ENCODE peak calls at places on chromosomes 3 and 15, in six cellular contexts. Z is SK-N-SH, R is AG04450, X is GM23248, Y is heart right ventricle, K is K562. D is an unnamed sample.

GRCh38 chr3:146594843-146595482 is 10.2 kb downstream of the PLSCR5 start:
- DNase-seq in Y (no peak), X (peak; percentile 43), R (no peak), K (no peak), Z (no peak), D (no peak)

GRCh38 chr3:124587053-124587408 is 143.2 kb upstream of the UMPS start:
- DNase-seq in Y (no peak), K (peak; percentile 18), X (no peak), Z (no peak), R (no peak), D (peak; percentile 57)

GRCh38 chr3:65953881-65954733 is 84.6 kb downstream of the MAGI1 start:
- DNase-seq in X (no peak), Y (peak; percentile 26), K (no peak), Z (no peak), R (no peak), D (no peak)

GRCh38 chr3:78496458-78496857 is 1271.3 kb downstream of the ROBO1 start:
- DNase-seq in X (no peak), Y (no peak), K (no peak), R (no peak), Z (no peak), D (no peak)

GRCh38 chr15:72873379-72874233 is 90.0 kb upstream of the ADPGK start:
- DNase-seq in Z (no peak), Y (no peak), X (peak; percentile 4), R (no peak), K (no peak), D (no peak)

GRCh38 chr3:139559541-139559940 is 20.0 kb upstream of the RBP1 start:
- DNase-seq in X (peak; percentile 65), Y (no peak), Z (no peak), R (no peak), K (no peak), D (peak; percentile 42)

GRCh38 chr15:73010154-73011152 is 41.8 kb upstream of the NEO1 start:
- DNase-seq in K (no peak), R (no peak), Z (no peak), X (peak; percentile 43), Y (no peak), D (no peak)

GRCh38 chr15:93029613-93030429 is 59.2 kb downstream of the RGMA start:
- DNase-seq in Y (no peak), K (no peak), R (no peak), Z (no peak), X (peak; percentile 70), D (peak; percentile 16)

GRCh38 chr3:25313286-25313685 is 114.8 kb upstream of the RARB start:
- DNase-seq in X (no peak), Z (no peak), Y (no peak), R (no peak), K (no peak), D (no peak)

GRCh38 chr3:186052096-186052495 is 56.8 kb downstream of the ETV5 start:
- DNase-seq in R (no peak), Z (no peak), X (no peak), K (no peak), Y (no peak), D (no peak)

DNA sequence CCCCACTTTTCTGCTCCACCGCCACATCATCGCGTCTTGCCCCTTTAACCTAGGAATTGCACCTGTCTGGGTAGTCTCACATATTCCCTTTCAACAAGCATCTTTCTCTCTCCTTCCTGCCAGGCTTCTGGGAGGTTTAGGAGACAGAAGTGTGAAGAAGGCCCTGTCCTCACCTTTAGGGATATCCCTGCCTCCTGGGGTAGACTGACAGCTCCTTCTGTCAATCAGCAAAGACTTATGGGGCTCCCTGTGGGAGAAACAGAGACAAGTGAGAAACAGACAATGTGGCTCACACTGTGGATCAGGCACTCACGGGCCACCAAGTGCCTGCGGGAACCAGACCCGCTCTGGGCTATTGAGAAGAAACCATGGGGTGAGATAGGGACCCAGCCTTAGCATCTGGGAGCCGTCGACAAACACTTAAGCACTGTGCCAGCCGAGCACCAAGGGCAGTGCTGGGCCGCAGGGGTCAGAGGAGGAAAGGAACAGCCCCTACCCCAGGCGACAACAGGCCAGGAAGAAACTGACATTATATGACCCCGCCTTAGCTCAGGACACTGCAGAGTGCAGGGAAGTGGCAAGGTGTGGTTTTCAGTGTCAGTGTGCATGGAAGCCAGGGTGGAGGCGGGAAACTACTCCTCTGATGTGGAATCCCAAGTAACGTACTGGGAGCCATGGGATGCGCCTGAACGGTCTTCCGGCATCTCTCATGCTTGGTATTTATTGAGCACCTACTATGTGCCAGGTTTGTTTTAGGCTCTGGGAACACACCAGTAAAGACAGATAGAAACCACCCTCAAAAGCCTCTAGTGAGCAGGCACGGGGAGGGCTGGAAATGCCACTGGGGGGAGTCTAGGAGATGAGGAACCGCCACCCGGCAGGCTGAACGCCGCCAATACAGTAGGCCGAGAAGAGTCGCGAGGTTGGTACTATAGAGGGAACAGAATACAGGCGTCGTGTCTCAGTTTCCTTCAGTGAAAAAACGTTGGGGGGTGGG is 1.8 kb downstream of the EFCC1 start:
- DNase-seq in Y (no peak), X (no peak), R (no peak), Z (no peak), K (no peak), D (no peak)
- H3K4me3 ChIP-seq in Y (peak overlapping the region; percentile 62), X (no peak overlapping the region), R (no peak overlapping the region), Z (no peak overlapping the region), K (no peak overlapping the region), D (no peak overlapping the region)

GRCh38 chr3:134651347-134652041 is 672 bp upstream of the KY start:
- DNase-seq in Y (peak; percentile 67), Z (no peak), K (no peak), X (peak; percentile 53), R (no peak), D (no peak)
- H3K27ac ChIP-seq in Y (peak overlapping the region; percentile 85), Z (peak overlapping the region; percentile 40), K (no peak overlapping the region), X (peak overlapping the region; percentile 40), R (no peak overlapping the region), D (no peak overlapping the region)

DNA sequence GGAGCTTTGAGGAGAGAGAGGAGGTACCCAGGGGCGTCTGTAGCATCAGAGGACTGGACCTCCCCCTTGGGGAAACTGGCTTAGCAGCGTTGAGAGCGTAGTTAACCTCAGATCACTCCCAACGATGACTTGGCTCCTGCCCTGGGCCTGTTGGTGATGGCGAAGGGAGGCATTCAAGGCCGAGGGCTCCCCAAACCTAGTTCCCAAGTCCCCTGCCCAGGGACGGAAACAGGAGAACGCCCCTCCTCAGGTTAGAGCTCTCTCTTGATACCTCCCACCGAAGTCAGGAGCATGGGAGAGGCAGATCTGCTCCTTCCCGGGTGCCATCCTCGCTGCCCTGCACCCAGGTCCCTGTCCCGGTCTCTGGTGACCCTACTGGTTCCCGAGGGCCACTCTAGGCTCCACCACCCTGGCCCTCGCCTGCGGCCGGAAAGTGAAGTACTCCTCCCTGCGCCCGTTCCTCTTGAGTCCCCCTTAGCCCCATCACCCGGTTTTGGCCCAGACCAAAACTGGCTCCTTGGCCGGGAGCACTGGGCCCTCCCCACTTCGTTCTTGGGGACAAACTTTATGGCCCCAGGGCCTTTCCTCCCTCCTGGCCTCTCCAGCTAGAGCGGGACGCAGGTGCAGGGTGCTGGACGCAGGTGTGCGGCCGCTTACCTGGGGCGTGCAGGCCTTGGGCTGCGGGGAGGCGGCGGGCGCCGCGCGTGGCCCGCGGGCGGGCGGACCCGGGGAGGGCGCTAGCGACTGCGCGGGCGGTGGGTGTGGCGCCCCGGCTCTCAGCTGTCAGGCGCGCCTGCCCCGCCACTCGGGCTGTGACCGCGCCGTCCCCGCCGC is 2.6 kb upstream of the SKOR1 start:
- DNase-seq in Z (peak; percentile 81), K (peak; percentile 78), Y (no peak), R (no peak), X (no peak), D (no peak)
- H3K4me3 ChIP-seq in Z (no peak overlapping the region), K (peak overlapping the region; percentile 32), Y (no peak overlapping the region), R (no peak overlapping the region), X (no peak overlapping the region), D (no peak overlapping the region)

GRCh38 chr15:62428851-62429250 is 263.8 kb upstream of the C2CD4B start:
- DNase-seq in Z (peak; percentile 49), R (no peak), X (no peak), K (no peak), Y (no peak), D (no peak)

GRCh38 chr15:62430552-62430951 is 265.5 kb upstream of the C2CD4B start:
- DNase-seq in X (no peak), Z (no peak), R (no peak), K (no peak), Y (no peak), D (no peak)

GRCh38 chr15:62431806-62432205 is 266.7 kb upstream of the C2CD4B start:
- DNase-seq in K (no peak), Z (no peak), R (no peak), Y (no peak), X (peak; percentile 27), D (no peak)

GRCh38 chr15:62431391-62431790 is 266.3 kb upstream of the C2CD4B start:
- DNase-seq in Z (no peak), K (no peak), X (no peak), R (no peak), Y (no peak), D (no peak)

GRCh38 chr15:62430056-62430455 is 265.0 kb upstream of the C2CD4B start:
- DNase-seq in R (no peak), Y (no peak), Z (no peak), X (no peak), K (no peak), D (no peak)
- H3K27ac ChIP-seq in R (no peak overlapping the region), Y (no peak overlapping the region), Z (no peak overlapping the region), X (no peak overlapping the region), K (no peak overlapping the region), D (no peak overlapping the region)

GRCh38 chr3:108966773-108967172 is 13.1 kb upstream of the GUCA1C start:
- DNase-seq in R (no peak), Y (no peak), K (no peak), Z (no peak), X (no peak), D (no peak)
- H3K4me3 ChIP-seq in R (no peak overlapping the region), Y (no peak overlapping the region), K (no peak overlapping the region), Z (no peak overlapping the region), X (no peak overlapping the region), D (no peak overlapping the region)

DNA sequence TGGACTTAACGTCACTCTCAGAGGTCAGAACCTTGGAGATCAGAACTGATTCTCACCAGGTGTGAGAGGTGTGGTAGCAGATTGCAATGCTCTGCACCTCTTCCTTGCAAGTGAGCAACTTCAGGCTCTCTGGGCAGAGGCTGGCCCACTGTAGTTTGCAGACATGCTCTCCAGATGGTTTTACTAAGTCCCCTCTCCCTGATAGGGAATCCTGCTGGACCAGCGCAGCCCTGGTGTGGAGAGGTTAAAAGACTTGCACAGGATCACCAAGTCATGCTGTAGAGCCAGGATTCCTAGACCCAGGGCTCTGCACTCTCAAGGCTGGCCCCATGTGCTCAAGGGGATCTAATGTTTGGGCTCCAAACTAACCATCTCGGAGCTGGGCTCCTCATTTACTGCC is 62.2 kb downstream of the RPL39L start:
- DNase-seq in R (no peak), Y (no peak), Z (no peak), X (no peak), K (no peak), D (no peak)
- H3K27ac ChIP-seq in R (no peak overlapping the region), Y (no peak overlapping the region), Z (no peak overlapping the region), X (no peak overlapping the region), K (no peak overlapping the region), D (no peak overlapping the region)

GRCh38 chr3:17775073-17775472 is 32.6 kb upstream of the TBC1D5 start:
- DNase-seq in K (no peak), Z (no peak), Y (no peak), R (no peak), X (no peak), D (no peak)
- H3K4me3 ChIP-seq in K (no peak overlapping the region), Z (no peak overlapping the region), Y (no peak overlapping the region), R (no peak overlapping the region), X (no peak overlapping the region), D (no peak overlapping the region)

D was measured in brain microvascular endothelial cell.